ENCODE peak calls at places on chromosomes 4 and X, in six cellular contexts. N, O, F, E, P and Z are unnamed samples.

GRCh38 chr4:103021120-103021519 is 1.6 kb upstream of the SLC9B1 start:
- DNase-seq in N (no peak), O (no peak), F (no peak), E (no peak), P (no peak), Z (no peak)

GRCh38 chr4:159150380-159150779 is 47.5 kb downstream of the RAPGEF2 start:
- DNase-seq in N (no peak), O (no peak), F (no peak), E (no peak), P (no peak), Z (no peak)

GRCh38 chrX:11756354-11757318 is 1.4 kb upstream of the MSL3 start:
- DNase-seq in N (no peak), O (no peak), F (no peak), E (no peak), P (no peak), Z (no peak)

GRCh38 chr4:2785613-2786012 is 7.3 kb upstream of the SH3BP2 start:
- DNase-seq in N (peak), O (no peak), F (no peak), E (no peak), P (no peak), Z (peak)

GRCh38 chr4:48960988-48961635 is 25.0 kb upstream of the CWH43 start:
- DNase-seq in N (no peak), O (no peak), F (no peak), E (no peak), P (no peak), Z (no peak)

GRCh38 chr4:174590336-174590735 is 68.0 kb upstream of the HPGD start:
- DNase-seq in N (no peak), O (no peak), F (no peak), E (no peak), P (no peak), Z (no peak)

GRCh38 chr4:189228726-189229125 is 711.9 kb upstream of the FRG1 start:
- DNase-seq in N (no peak), O (no peak), F (no peak), E (no peak), P (no peak), Z (no peak)

GRCh38 chrX:93874554-93874953 is 200.5 kb downstream of the FAM133A start:
- DNase-seq in N (no peak), O (no peak), F (peak), E (no peak), P (peak), Z (peak)

GRCh38 chr4:126939401-126939800 is 693.4 kb upstream of the INTU start:
- DNase-seq in N (no peak), O (no peak), F (no peak), E (no peak), P (no peak), Z (no peak)

GRCh38 chr4:154506253-154506652 is 14.7 kb upstream of the DCHS2 start:
- DNase-seq in N (no peak), O (no peak), F (peak), E (no peak), P (peak), Z (peak)

GRCh38 chr4:3374011-3374645 is 67.6 kb upstream of the HGFAC start:
- DNase-seq in N (no peak), O (no peak), F (no peak), E (no peak), P (no peak), Z (no peak)

GRCh38 chr4:154124539-154125255 is 335.8 kb upstream of the SFRP2 start:
- DNase-seq in N (no peak), O (no peak), F (no peak), E (no peak), P (no peak), Z (no peak)

GRCh38 chr4:41257257-41257900 is 651 bp downstream of the UCHL1 start:
- DNase-seq in N (no peak), O (peak), F (peak), E (no peak), P (no peak), Z (no peak)

GRCh38 chr4:41256131-41256739 is 493 bp upstream of the UCHL1 start:
- DNase-seq in N (no peak), O (peak), F (peak), E (no peak), P (no peak), Z (no peak)

GRCh38 chr4:41257901-41258300 is 1.2 kb downstream of the UCHL1 start:
- DNase-seq in N (no peak), O (no peak), F (peak), E (no peak), P (no peak), Z (no peak)

GRCh38 chr4:41258783-41259182 is 2.1 kb downstream of the UCHL1 start:
- DNase-seq in N (no peak), O (peak), F (peak), E (no peak), P (peak), Z (no peak)

GRCh38 chr4:41256740-41257256 is at the start of gene UCHL1:
- DNase-seq in N (no peak), O (peak), F (peak), E (peak), P (no peak), Z (no peak)
- TF ChIP-seq CHD2 in N (no peak), O (no peak), F (peak), E (peak), P (no peak), Z (no peak)

DNA sequence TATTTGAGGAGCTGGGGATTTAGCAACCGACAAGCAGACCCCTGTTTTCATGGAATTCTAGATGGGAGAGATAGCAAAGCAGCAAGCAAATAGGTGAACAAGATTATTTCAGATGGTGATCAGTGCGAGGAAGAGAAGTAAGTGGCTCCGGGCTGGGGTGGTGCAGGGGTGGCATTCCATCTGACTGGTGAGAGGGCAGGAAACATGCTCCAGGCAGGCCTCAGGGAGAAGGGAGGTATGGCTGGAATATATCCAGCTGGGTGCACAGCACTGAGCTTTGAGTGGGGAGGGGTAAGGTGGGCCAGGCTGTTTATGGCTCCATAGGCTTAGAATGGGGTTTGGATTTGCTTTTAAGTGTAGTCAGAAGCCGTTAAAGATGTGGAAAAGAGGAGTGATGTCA is 21.2 kb downstream of the PTTG2 start:
- DNase-seq in N (no peak), O (no peak), F (no peak), E (no peak), P (no peak), Z (no peak)
- TF ChIP-seq EP300 in N (no peak), O (no peak), F (no peak), E (no peak), P (no peak), Z (no peak)

DNA sequence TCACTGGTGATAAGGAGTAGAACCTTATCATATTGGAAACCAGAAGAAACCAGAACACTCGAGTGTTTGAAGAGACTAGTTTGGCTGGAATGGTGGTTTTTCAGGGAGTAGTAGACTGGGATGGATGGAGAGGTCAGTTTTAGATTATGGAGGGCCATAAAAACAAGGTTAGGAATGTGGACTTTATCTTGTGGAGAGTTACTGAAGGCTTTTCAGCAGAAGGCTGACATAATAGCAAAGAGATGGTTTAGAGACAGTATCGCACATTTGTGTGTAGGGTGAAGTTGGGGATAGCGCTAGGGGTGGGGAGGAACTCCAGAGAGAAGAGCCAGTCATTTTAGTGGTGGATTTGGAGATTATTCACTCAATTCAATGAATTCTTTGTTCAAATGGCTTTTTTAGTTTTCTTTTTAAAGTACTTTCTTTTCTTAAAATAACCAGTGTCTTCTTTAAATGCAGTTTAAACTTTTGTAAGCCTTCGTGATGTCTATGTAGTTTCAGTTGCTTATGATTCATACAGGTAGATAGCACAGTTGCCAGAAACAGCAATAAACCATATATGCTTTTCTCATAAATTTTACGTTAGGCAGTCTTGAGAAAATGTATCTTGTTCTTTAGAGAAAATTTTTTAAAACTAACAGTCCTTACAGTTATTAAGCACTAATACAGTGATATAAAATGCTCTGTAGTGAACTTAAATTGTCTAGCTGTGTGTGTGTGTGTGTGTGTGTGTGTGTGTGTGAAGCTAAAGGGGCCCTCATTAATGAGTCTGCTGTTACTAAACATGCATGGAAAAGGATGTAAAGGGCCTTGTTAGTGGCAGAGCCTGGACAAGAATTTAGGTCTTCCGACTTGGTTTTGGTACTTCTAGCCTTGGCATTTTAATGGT is 3.8 kb downstream of the ARHGAP10 start:
- DNase-seq in N (no peak), O (no peak), F (no peak), E (no peak), P (no peak), Z (no peak)
- TF ChIP-seq CHD2 in N (no peak), O (no peak), F (no peak), E (no peak), P (no peak), Z (no peak)

DNA sequence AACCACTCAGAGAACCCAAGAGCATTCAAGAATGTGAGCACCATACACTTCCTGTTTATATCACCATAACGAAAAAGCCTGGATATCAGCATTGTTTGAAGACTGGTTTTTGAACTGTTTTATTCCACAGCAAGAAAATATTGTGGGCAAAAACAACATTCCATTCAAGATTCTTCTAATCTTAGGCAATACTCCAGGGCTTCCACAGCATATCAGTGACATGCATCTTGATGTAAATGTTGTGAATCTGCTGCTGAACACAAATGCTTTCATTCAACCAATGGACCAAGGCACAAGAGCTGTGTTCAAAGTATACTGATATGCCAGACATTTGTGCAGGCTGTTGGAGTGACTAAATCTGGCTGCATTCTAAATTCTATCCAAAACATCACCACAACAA is 260.1 kb upstream of the ETNPPL start:
- DNase-seq in N (no peak), O (no peak), F (no peak), E (no peak), P (no peak), Z (no peak)
- TF ChIP-seq EP300 in N (no peak), O (no peak), F (no peak), E (no peak), P (no peak), Z (no peak)

DNA sequence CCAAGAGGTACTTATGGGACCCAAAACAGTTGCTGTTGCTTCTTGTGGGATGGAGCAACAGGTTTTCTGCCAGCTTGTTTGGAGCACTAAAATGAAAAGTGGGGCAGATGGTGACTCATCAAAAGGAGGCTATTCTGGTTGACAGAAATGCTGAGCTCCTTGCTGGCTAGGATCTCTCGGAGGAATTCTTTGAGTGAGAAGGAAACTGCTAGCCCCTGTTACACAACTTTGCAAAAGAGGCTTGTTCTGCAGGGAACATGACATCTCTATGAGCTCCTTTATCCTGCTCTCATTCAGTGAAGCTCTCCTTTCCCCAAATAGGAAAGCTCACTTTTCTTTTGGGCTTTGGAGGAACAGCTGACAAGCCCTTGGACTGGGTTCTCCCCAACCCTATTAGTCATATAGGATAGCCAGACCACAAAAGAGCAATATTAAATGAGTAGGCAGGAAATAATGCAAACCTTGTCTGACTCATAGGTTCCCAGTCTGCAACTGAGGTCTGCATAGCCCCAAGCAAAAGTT is 108.3 kb downstream of the CDS1 start:
- DNase-seq in N (no peak), O (peak), F (no peak), E (no peak), P (no peak), Z (peak)
- TF ChIP-seq CHD2 in N (no peak), O (no peak), F (no peak), E (no peak), P (no peak), Z (no peak)

GRCh38 chr4:78910612-78911011 is 28.6 kb downstream of the PAQR3 start:
- DNase-seq in N (no peak), O (no peak), F (no peak), E (no peak), P (no peak), Z (no peak)
- TF ChIP-seq EP300 in N (no peak), O (no peak), F (no peak), E (no peak), P (no peak), Z (no peak)

GRCh38 chrX:1170243-1170642 is 42.2 kb downstream of the CRLF2 start:
- DNase-seq in N (no peak), O (no peak), F (no peak), E (no peak), P (no peak), Z (no peak)
- TF ChIP-seq CHD2 in N (no peak), O (no peak), F (no peak), E (no peak), P (no peak), Z (no peak)

GRCh38 chr4:87029356-87029755 is 94.5 kb downstream of the AFF1 start:
- DNase-seq in N (no peak), O (no peak), F (no peak), E (no peak), P (no peak), Z (no peak)
- TF ChIP-seq EP300 in N (no peak), O (no peak), F (no peak), E (no peak), P (no peak), Z (no peak)

GRCh38 chrX:71616672-71617529 is 1.4 kb downstream of the CXCR3 start:
- DNase-seq in N (no peak), O (no peak), F (peak), E (no peak), P (peak), Z (no peak)
- TF ChIP-seq CHD2 in N (no peak), O (no peak), F (no peak), E (no peak), P (no peak), Z (no peak)

DNA sequence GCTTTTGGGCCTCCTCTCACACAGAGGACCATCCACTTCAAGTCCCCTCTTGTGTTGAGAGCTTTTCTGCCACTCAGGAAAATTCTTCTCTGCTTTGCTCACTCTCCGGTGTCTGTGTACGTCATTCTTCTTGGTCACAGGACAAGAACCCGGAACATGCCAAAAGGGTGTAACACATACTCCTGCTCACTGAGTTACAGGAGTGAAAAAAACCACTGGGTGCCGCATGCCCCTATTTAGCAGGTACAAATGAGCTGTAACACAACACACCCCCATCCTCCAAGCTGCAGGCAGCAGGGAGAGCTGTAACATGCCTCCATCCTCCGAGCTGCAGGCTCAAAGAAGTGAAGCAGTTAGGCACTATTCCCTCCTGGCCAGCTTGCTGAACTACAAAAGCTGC is 13.0 kb upstream of the CXCL2 start:
- DNase-seq in N (no peak), O (no peak), F (no peak), E (no peak), P (no peak), Z (no peak)
- TF ChIP-seq EP300 in N (no peak), O (no peak), F (no peak), E (no peak), P (no peak), Z (no peak)